ENCODE peak calls at places on chromosomes 6 and 20, in ten cellular contexts. K is epithelial cell of esophagus; O is stromal cell of bone marrow; X is activated T-cell treated with anti-CD3 and anti-CD28 coated beads for 1 hour; G is stimulated activated CD4-positive, alpha-beta T cell treated with anti-CD3 and anti-CD28 coated beads, Interleukin-1b, Interleukin-23, amount 100 ng/mL, for 48 hours; Y is amniotic epithelial cell; F is DND-41; J is Calu3; Z is stimulated activated naive B cell treated with anti-CD40 and anti-IgM and Interleukin-4, amounts not matched to agents 10 μg/mL and 1 μg/mL and 100 μg/mL, for 72 hours; V is NCI-H1105. E is an unnamed sample.

GRCh38 chr20:38498909-38499308 is 26.3 kb downstream of the RALGAPB start:
- DNase-seq in Z (no peak), O (no peak), F (no peak), J (no peak), G (no peak), K (peak), V (no peak), X (no peak), Y (no peak), E (no peak)

GRCh38 chr20:884983-885952 is 30.9 kb downstream of the ANGPT4 start:
- DNase-seq in Z (no peak), X (no peak), Y (peak), J (no peak), O (peak), K (peak), V (no peak), G (no peak), F (no peak), E (no peak)

GRCh38 chr20:64136004-64136710 is 28.1 kb upstream of the MYT1 start:
- DNase-seq in V (no peak), Y (no peak), J (no peak), O (no peak), Z (no peak), K (no peak), X (no peak), G (no peak), F (no peak), E (peak)

GRCh38 chr6:110828396-110828795 is 13.1 kb upstream of the CDK19 start:
- DNase-seq in Z (no peak), G (no peak), F (no peak), Y (no peak), O (peak), K (peak), J (no peak), X (no peak), V (no peak), E (no peak)

GRCh38 chr6:8174571-8174970 is 72.2 kb upstream of the EEF1E1 start:
- DNase-seq in J (no peak), G (no peak), O (no peak), K (peak), V (no peak), F (no peak), X (no peak), Z (no peak), Y (no peak), E (no peak)

GRCh38 chr20:36856691-36857635 is 19.0 kb upstream of the TLDC2 start:
- DNase-seq in V (no peak), X (peak), J (no peak), G (peak), F (peak), O (no peak), Z (no peak), Y (peak), K (peak), E (no peak)

GRCh38 chr20:49424536-49424935 is 57.9 kb downstream of the KCNB1 start:
- DNase-seq in Y (no peak), V (peak), X (no peak), Z (no peak), J (no peak), K (no peak), F (no peak), G (no peak), O (no peak), E (no peak)

GRCh38 chr6:95280690-95281273 is 296.6 kb upstream of the MANEA start:
- DNase-seq in G (no peak), V (peak), F (no peak), O (peak), X (no peak), Y (peak), K (peak), Z (no peak), J (peak), E (no peak)

GRCh38 chr6:42190784-42191183 is 4.0 kb downstream of the GUCA1B start:
- DNase-seq in F (no peak), K (no peak), Z (no peak), X (no peak), O (peak), Y (peak), G (no peak), J (no peak), V (no peak), E (no peak)

GRCh38 chr6:125839471-125839870 is 48.7 kb downstream of the NCOA7 start:
- DNase-seq in O (no peak), Y (peak), K (no peak), G (no peak), F (no peak), V (no peak), Z (no peak), J (no peak), X (no peak), E (no peak)

GRCh38 chr20:18628330-18628941 is 40.6 kb downstream of the DTD1 start:
- DNase-seq in J (peak), Y (no peak), F (peak), K (peak), G (no peak), X (no peak), Z (no peak), O (no peak), V (peak), E (no peak)

GRCh38 chr6:164035912-164036485 is 621.5 kb downstream of the QKI start:
- DNase-seq in F (no peak), O (no peak), G (no peak), V (no peak), K (no peak), Y (no peak), X (no peak), Z (no peak), J (no peak), E (no peak)

GRCh38 chr6:106339334-106340029 is 13.9 kb upstream of the ATG5 start:
- DNase-seq in G (peak), Y (peak), K (peak), J (peak), Z (peak), O (peak), X (peak), V (peak), F (peak), E (no peak)

GRCh38 chr6:164039954-164040375 is 625.4 kb downstream of the QKI start:
- DNase-seq in Z (peak), V (no peak), X (no peak), G (peak), K (no peak), J (no peak), O (peak), Y (no peak), F (no peak), E (no peak)